ENCODE peak calls at places on chromosomes 11 and 22, in four cellular contexts. S, L, B and E are unnamed samples.

GRCh38 chr11:24082860-24083259 is 414.0 kb upstream of the LUZP2 start:
- DNase-seq in S (no peak), L (no peak), B (no peak), E (no peak)

GRCh38 chr11:68973219-68973618 is 7.6 kb downstream of the MRGPRD start:
- DNase-seq in S (no peak), L (no peak), B (no peak), E (no peak)

GRCh38 chr11:131404010-131404409 is 33.6 kb downstream of the NTM start:
- DNase-seq in S (no peak), L (no peak), B (no peak), E (no peak)

GRCh38 chr11:65225284-65226102 is 36.3 kb upstream of the POLA2 start:
- DNase-seq in S (peak; percentile 74), L (no peak), B (peak; percentile 77), E (peak; percentile 50)

GRCh38 chr11:45798793-45799441 is 6.0 kb upstream of the SLC35C1 start:
- DNase-seq in S (peak; percentile 44), L (no peak), B (no peak), E (no peak)

GRCh38 chr22:46070722-46071450 is 79.4 kb upstream of the PPARA start:
- DNase-seq in S (peak; percentile 81), L (no peak), B (no peak), E (peak; percentile 31)

GRCh38 chr11:61477734-61478148 is 30.8 kb upstream of the LRRC10B start:
- DNase-seq in S (peak; percentile 37), L (no peak), B (peak; percentile 53), E (peak; percentile 84)

GRCh38 chr22:17258015-17258827 is 39.0 kb upstream of the ADA2 start:
- DNase-seq in S (peak; percentile 22), L (no peak), B (peak; percentile 15), E (peak; percentile 80)

GRCh38 chr11:2362414-2362813 is 14.7 kb upstream of the CD81 start:
- DNase-seq in S (no peak), L (no peak), B (no peak), E (no peak)

GRCh38 chr22:25364281-25364680 is 144.8 kb downstream of the CRYBB2 start:
- DNase-seq in S (no peak), L (no peak), B (no peak), E (peak; percentile 14)

GRCh38 chr11:63871962-63872832 is 33.3 kb downstream of the MARK2 start:
- DNase-seq in S (peak; percentile 90), L (peak; percentile 60), B (peak; percentile 70), E (peak; percentile 62)

GRCh38 chr22:50734986-50735738 is 2.8 kb upstream of the ACR start:
- DNase-seq in S (no peak), L (no peak), B (no peak), E (no peak)

GRCh38 chr22:39114157-39114511 is 17.1 kb downstream of the APOBEC3H start:
- DNase-seq in S (no peak), L (no peak), B (no peak), E (no peak)

GRCh38 chr11:70067591-70068341 is 10.4 kb upstream of the ANO1 start:
- DNase-seq in S (no peak), L (peak; percentile 48), B (peak; percentile 44), E (no peak)

GRCh38 chr11:79456501-79456900 is 15.7 kb upstream of the TENM4 start:
- DNase-seq in S (no peak), L (no peak), B (no peak), E (no peak)

GRCh38 chr11:93633835-93634234 is 27.6 kb upstream of the CEP295 start:
- DNase-seq in S (no peak), L (no peak), B (no peak), E (no peak)
- TF ChIP-seq CTCF in S (no peak), L (no peak), B (no peak), E (no peak)

DNA sequence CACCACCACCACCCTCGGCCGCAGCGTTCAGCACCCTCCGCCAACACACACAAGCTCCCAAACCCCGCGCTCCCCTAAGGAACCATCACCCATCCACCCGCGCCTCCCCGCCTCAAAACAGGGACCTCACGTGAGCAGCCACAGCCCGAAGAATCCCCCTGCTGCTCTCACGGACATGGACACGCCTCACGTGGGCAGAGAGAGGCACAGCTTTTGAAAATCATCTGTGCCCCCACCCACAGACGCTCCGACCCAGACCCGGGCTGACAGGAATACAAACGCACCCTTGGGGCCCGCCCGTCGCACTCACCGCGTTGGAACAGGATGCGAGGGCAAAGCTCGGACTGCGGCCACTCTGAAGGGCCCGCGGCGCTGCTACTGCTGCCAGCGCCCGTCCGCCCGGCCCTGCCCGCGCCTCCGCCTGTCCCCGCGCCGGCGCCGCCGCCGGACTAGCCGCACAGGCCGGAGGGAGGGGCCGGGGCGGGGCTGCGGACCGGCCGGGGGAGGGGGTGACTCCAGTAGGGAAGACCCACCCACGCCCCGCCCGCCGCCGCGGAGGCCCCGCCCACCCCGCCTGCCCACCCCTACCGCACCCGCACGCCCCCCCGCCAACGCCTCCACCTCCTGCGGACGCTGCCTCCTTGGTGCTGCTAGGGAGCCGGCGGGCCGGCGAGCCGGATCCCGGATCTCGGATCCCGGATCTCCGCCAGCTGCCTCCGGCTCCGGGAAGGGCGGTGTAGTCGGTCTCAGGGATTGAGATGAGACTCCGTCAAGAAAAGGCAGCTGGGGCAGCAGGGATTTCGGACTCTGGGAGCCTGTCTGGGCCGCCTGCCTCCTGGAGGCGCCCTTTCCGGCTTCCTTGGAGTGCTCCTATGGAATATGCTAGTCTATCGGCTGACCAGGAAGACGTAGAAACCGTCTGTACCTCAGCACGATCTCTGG is at the start of gene TRIM3:
- DNase-seq in S (peak; percentile 94), L (peak; percentile 60), B (peak; percentile 97), E (peak; percentile 96)
- TF ChIP-seq CTCF in S (peak; percentile 27), L (no peak), B (no peak), E (no peak)

DNA sequence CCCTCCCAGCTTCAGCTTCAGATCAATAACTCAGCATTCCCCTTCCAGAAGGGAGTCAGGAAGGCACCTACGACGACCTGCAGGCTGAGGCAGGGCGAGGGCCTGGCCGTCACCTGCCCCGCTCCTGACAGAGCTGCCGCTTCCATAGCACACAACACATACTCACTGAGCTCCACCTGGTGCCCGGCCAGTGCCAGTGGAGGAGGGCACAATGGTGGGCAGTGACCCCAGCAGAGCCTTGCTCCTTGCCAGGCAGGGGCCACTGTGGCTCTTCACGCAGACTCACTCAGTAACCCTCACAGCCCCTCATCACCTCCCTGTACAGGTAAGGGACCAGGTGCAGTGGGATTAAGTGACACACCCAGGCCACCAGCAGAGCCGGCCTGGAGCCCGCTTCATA is 24.6 kb downstream of the LRFN4 start:
- DNase-seq in S (no peak), L (no peak), B (no peak), E (no peak)
- TF ChIP-seq CTCF in S (no peak), L (peak; percentile 12), B (no peak), E (no peak)

DNA sequence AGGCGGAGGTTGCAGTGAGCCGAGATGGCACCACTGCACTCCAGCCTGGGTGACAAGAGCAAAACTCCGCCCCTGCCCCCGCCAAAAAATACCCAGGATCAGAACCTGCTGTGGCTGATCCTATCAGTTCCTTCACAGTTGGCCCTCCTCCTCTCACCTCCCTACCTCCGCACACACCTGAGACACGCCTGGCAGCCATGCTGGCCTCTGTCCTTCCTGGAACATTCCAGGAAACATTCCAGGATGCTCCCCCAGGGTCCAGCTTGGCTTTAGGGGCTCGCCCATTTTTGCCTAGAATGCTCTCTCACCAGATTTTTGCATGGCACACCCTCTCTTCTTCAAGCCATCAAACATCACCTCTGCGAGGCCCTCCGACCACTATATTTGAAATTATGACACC is 2.1 kb downstream of the RAPSN start:
- DNase-seq in S (no peak), L (no peak), B (no peak), E (no peak)
- TF ChIP-seq CTCF in S (no peak), L (no peak), B (no peak), E (no peak)

GRCh38 chr11:57476883-57477506 is 16.7 kb downstream of the RTN4RL2 start:
- DNase-seq in S (no peak), L (no peak), B (peak; percentile 63), E (peak; percentile 49)
- TF ChIP-seq CTCF in S (peak; percentile 41), L (peak; percentile 29), B (peak; percentile 46), E (peak; percentile 50)

GRCh38 chr22:47645450-47645914 is 883.0 kb downstream of the TBC1D22A start:
- DNase-seq in S (no peak), L (no peak), B (no peak), E (no peak)
- TF ChIP-seq CTCF in S (no peak), L (no peak), B (no peak), E (no peak)